ENCODE peak calls at places on chromosomes 3 and 15, in six cellular contexts. I, J, S, G, V and D are unnamed samples.

GRCh38 chr3:129618901-129619671 is 12.6 kb upstream of the PLXND1 start:
- DNase-seq in I (peak; percentile 74), J (peak; percentile 33), S (no peak), G (no peak), V (no peak), D (no peak)

GRCh38 chr3:195752538-195753331 is 32.0 kb downstream of the MUC20 start:
- DNase-seq in I (peak; percentile 64), J (no peak), S (no peak), G (no peak), V (no peak), D (no peak)

GRCh38 chr3:64685800-64686445 is 1.9 kb downstream of the ADAMTS9 start:
- DNase-seq in I (peak; percentile 96), J (peak; percentile 93), S (peak; percentile 88), G (peak; percentile 91), V (peak; percentile 91), D (peak; percentile 93)

GRCh38 chr15:22979069-22979698 is 984 bp downstream of the CYFIP1 start:
- DNase-seq in I (peak; percentile 88), J (peak; percentile 54), S (peak; percentile 42), G (peak; percentile 75), V (peak; percentile 40), D (peak; percentile 40)

GRCh38 chr3:89314454-89314853 is 207.0 kb downstream of the EPHA3 start:
- DNase-seq in I (no peak), J (no peak), S (peak; percentile 44), G (peak; percentile 79), V (peak; percentile 42), D (peak; percentile 63)

GRCh38 chr15:67070892-67071664 is 5.7 kb downstream of the SMAD3 start:
- DNase-seq in I (no peak), J (no peak), S (peak; percentile 11), G (no peak), V (no peak), D (no peak)

GRCh38 chr3:127217594-127218456 is 24.9 kb downstream of the PRR23E start:
- DNase-seq in I (no peak), J (no peak), S (peak; percentile 1), G (peak; percentile 87), V (no peak), D (no peak)

GRCh38 chr15:51094606-51095569 is at the start of gene TNFAIP8L3:
- DNase-seq in I (peak; percentile 89), J (peak; percentile 29), S (no peak), G (peak; percentile 68), V (no peak), D (no peak)

GRCh38 chr3:108378153-108378951 is 82.0 kb downstream of the HHLA2 start:
- DNase-seq in I (no peak), J (no peak), S (no peak), G (no peak), V (no peak), D (no peak)

GRCh38 chr15:82960766-82961165 is 8.2 kb upstream of the HOMER2 start:
- DNase-seq in I (no peak), J (no peak), S (no peak), G (no peak), V (no peak), D (no peak)

GRCh38 chr3:115085197-115085865 is 61.8 kb downstream of the ZBTB20 start:
- DNase-seq in I (no peak), J (no peak), S (no peak), G (peak; percentile 56), V (no peak), D (no peak)

GRCh38 chr15:44128443-44128842 is 66.6 kb downstream of the FRMD5 start:
- DNase-seq in I (no peak), J (no peak), S (no peak), G (no peak), V (no peak), D (no peak)

GRCh38 chr15:33985287-33985686 is 17.0 kb downstream of the CHRM5 start:
- DNase-seq in I (no peak), J (no peak), S (peak; percentile 90), G (peak; percentile 78), V (peak; percentile 93), D (peak; percentile 90)

GRCh38 chr3:122716667-122717066 is 36.0 kb downstream of the PARP14 start:
- DNase-seq in I (no peak), J (no peak), S (no peak), G (no peak), V (no peak), D (no peak)
- H3K36me3 ChIP-seq in I (peaks cover 18% of the 10 kb centered on the region), J (peaks cover 91% of the 10 kb centered on the region), S (peaks cover 29% of the 10 kb centered on the region), G (peaks cover 10% of the 10 kb centered on the region), V (peaks cover 6% of the 10 kb centered on the region), D (peaks cover 14% of the 10 kb centered on the region)

GRCh38 chr3:58098531-58098930 is 90.3 kb downstream of the FLNB start:
- DNase-seq in I (no peak), J (no peak), S (no peak), G (no peak), V (no peak), D (no peak)

GRCh38 chr3:58101499-58102370 is 93.5 kb downstream of the FLNB start:
- DNase-seq in I (no peak), J (no peak), S (no peak), G (no peak), V (no peak), D (no peak)

GRCh38 chr3:58102371-58102750 is 94.1 kb downstream of the FLNB start:
- DNase-seq in I (no peak), J (no peak), S (no peak), G (no peak), V (peak; percentile 22), D (no peak)

GRCh38 chr3:58102976-58103447 is 94.8 kb downstream of the FLNB start:
- DNase-seq in I (no peak), J (no peak), S (no peak), G (no peak), V (no peak), D (no peak)

GRCh38 chr3:58099850-58100249 is 91.6 kb downstream of the FLNB start:
- DNase-seq in I (no peak), J (no peak), S (no peak), G (no peak), V (no peak), D (no peak)
- H3K4me3 ChIP-seq in I (no peak overlapping the region), J (no peak overlapping the region), S (no peak overlapping the region), G (no peak overlapping the region), V (no peak overlapping the region), D (no peak overlapping the region)

DNA sequence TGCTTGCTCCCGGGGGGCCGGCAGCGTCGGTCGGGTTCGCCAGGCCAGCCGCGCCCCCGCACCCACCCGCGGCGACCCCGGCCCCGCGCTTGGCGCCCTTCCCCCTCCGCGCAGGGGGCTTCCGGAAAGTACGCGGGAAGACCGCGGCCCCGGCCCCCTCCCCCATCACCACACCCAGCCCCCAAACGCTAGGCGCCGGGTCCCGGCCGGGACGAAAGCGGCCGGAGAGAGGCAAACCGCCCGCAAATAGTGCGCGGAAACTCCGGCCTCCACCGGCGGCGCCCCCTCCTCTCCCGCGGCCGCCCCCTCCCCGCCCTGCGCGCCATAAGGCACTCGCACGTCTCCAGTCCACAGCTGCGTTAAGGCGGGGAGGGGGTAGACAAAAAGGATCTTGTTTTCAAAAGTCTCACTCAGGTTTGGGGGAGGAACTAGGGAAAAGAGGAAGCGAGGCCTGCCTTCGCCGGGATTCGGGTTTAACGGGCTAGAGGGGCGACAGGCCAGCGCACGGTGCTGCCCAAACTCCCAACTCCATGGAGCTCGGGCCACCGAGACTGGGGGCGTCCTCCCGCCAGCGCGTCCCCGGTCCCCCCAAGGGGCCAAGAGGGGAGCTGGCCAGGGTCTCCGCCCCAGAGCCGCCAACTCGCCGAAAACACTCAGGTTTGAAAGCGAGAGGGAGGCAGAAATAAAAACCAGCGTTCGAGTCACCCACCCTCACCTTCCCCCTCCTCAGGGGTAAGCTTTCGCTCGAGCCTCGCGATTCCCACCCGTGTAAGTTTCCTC is 1.8 kb downstream of the ANP32A start:
- DNase-seq in I (peak; percentile 85), J (peak; percentile 61), S (no peak), G (peak; percentile 66), V (no peak), D (no peak)
- H3K27ac ChIP-seq in I (peak overlapping the region; percentile 68), J (peak overlapping the region; percentile 97), S (peak overlapping the region; percentile 87), G (peak overlapping the region; percentile 91), V (peak overlapping the region; percentile 91), D (peak overlapping the region; percentile 91)

DNA sequence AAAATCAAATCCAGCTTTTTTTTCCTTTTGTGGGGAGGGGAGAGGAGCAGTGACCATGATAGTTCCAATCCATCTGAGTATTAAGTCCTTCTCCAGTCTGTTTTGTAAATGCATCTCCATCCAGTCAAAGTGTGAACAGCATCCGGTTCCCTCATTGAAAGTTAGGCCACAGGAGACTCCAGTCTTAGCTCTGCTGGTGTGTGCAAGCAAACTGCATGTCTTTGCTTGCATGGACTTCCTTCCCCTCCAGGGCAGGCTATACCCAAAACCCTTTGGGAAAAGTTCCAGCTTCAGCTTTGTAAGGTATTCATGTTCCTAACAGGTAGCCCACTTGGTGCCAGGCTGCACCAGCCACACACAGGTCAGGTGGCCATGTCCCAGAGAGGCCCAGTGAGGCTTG is 3.1 kb upstream of the MAN2C1 start:
- DNase-seq in I (no peak), J (no peak), S (no peak), G (no peak), V (no peak), D (no peak)
- H3K36me3 ChIP-seq in I (peaks cover 10% of the 10 kb centered on the region), J (peaks cover 66% of the 10 kb centered on the region), S (peaks cover 33% of the 10 kb centered on the region), G (peaks cover 18% of the 10 kb centered on the region), V (peaks cover 26% of the 10 kb centered on the region), D (peaks cover 24% of the 10 kb centered on the region)

DNA sequence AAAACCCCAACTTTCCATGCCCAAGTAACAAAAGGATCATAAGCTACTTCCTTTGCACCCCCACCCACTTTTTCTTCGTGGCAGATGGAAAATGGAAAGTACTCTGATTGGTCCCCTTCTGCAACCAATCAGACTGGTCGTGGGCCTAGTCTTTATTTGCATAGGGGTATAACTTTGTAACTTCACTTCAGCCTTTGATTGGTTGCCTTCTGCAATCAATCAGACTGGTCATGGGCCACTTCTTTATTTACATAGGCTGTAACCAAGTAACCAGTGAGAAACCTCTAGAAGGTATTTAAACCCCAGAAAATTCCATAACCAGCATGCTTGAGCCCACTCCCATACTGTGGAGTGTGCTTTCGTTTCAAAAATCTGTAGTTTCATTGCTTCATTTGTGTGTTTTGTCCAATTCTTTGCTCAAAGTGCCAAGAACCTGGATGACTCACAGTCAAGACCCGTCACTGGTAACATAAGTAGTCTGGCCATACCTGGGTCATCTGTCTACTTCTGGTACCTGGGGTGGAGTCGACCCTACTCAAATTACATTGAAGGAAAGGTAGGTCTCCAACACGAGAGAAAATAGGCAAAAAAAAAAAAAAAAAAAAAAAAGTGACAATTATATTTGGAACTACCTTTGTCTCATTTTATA is 41.9 kb downstream of the CMTM8 start:
- DNase-seq in I (no peak), J (no peak), S (no peak), G (no peak), V (no peak), D (no peak)
- H3K4me3 ChIP-seq in I (no peak overlapping the region), J (no peak overlapping the region), S (no peak overlapping the region), G (no peak overlapping the region), V (no peak overlapping the region), D (no peak overlapping the region)

DNA sequence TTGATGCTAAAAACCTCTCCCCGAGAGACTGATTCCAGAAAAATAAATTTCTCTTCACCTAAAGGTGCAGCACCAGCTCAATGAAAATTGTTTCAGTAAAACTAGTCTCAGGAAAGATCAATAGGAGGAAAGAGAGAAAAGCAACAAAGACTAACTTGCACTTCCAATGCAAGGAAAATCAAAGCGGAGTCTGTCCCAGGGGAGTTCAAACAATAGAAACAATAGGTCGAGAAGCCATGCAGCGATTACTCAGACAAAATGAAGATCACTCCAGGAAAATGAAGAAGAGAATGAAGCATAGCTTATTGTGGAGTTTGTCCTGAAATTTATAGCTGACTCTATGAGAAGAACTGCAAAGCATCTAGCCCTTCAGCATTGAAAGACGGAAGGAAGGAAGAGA is 105.1 kb upstream of the FRMD4B start:
- DNase-seq in I (no peak), J (no peak), S (no peak), G (no peak), V (no peak), D (no peak)
- H3K27ac ChIP-seq in I (no peak overlapping the region), J (peak overlapping the region; percentile 67), S (no peak overlapping the region), G (no peak overlapping the region), V (no peak overlapping the region), D (no peak overlapping the region)